ENCODE peak calls at places on chromosome 1, in five cellular contexts. Z, Y, T, F and H are unnamed samples.

GRCh38 chr1:27548136-27548853 is 55.6 kb downstream of the AHDC1 start:
- DNase-seq in F (no peak), T (no peak), Z (no peak), Y (no peak), H (no peak)

GRCh38 chr1:204931768-204932572 is 61.3 kb downstream of the NFASC start:
- DNase-seq in Y (no peak), T (no peak), F (no peak), Z (no peak), H (no peak)

GRCh38 chr1:24414884-24415333 is 693 bp upstream of the NIPAL3 start:
- DNase-seq in Z (no peak), T (no peak), Y (no peak), F (no peak), H (no peak)

GRCh38 chr1:34907487-34908090 is 21.9 kb downstream of the DLGAP3 start:
- DNase-seq in T (peak; percentile 45), Z (no peak), F (no peak), Y (no peak), H (no peak)

GRCh38 chr1:158016651-158017335 is 23.3 kb downstream of the KIRREL1 start:
- DNase-seq in F (no peak), Y (no peak), T (peak; percentile 69), Z (no peak), H (no peak)

GRCh38 chr1:63688302-63688701 is 85.5 kb upstream of the ROR1 start:
- DNase-seq in T (no peak), Z (no peak), F (no peak), Y (peak; percentile 71), H (no peak)

GRCh38 chr1:29271724-29272123 is 35.4 kb downstream of the PTPRU start:
- DNase-seq in T (peak; percentile 84), Z (no peak), Y (peak; percentile 65), F (peak; percentile 66), H (peak; percentile 83)

GRCh38 chr1:43368646-43369020 is 822 bp upstream of the ELOVL1 start:
- DNase-seq in Z (no peak), T (no peak), F (no peak), Y (no peak), H (no peak)

GRCh38 chr1:59294423-59294822 is 2.5 kb upstream of the FGGY start:
- DNase-seq in F (no peak), T (no peak), Y (no peak), Z (no peak), H (no peak)

GRCh38 chr1:228792601-228793000 is 57.3 kb downstream of the RHOU start:
- DNase-seq in F (no peak), T (no peak), Y (no peak), Z (no peak), H (no peak)

GRCh38 chr1:234977891-234978396 is 150.7 kb downstream of the TOMM20 start:
- DNase-seq in Z (no peak), Y (no peak), T (no peak), F (no peak), H (no peak)

GRCh38 chr1:180365039-180365438 is 135.0 kb downstream of the LHX4 start:
- DNase-seq in Z (no peak), Y (no peak), F (no peak), T (peak; percentile 28), H (no peak)

GRCh38 chr1:25672763-25673409 is 56.3 kb downstream of the MAN1C1 start:
- DNase-seq in F (no peak), Z (no peak), Y (peak; percentile 49), T (no peak), H (no peak)

GRCh38 chr1:58539553-58539952 is 7.0 kb downstream of the OMA1 start:
- DNase-seq in T (no peak), F (no peak), Z (no peak), Y (peak; percentile 12), H (no peak)

DNA sequence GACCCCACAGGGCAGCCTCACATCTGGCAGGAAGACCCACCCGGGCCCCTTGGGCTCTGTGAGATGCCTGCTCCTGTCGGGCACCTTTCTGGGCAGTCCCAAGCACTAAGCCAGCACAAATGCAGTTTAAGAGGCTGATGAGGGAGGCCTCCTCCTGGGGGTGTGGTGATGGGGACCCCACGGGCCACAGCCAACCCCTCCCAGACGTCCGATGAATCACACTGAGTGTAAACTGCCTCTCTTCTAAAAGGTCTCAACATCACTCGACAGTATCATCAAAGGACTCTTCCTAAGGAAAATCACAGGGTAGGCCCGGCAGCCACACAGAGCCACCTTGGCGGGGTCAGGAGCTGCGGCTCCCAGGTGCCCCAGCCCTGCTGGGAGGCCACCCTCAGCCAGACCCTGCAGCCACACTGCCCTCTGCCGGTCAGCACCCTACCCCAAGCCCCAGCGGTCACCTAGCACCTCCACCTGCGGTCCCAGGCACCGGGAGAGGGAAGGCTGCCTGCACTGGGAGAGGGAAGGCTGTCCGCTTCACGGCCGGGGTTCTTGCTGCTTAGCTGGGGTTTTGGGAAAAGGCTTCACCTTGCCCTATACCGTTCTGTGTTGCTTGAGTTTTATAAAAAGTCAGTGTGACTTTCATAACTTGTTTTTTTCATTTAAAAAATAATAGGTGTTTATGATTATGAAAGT is 3.8 kb upstream of the PRKCZ start:
- DNase-seq in T (peak; percentile 84), F (peak; percentile 90), Z (no peak), Y (no peak), H (peak; percentile 84)
- TF ChIP-seq CTCF in T (peak; percentile 85), F (peak; percentile 52), Z (no peak), Y (peak; percentile 51), H (peak; percentile 83)

GRCh38 chr1:181451661-181452060 is 31.7 kb upstream of the CACNA1E start:
- DNase-seq in Z (no peak), T (no peak), F (no peak), Y (no peak), H (no peak)
- TF ChIP-seq CTCF in Z (no peak), T (no peak), F (no peak), Y (no peak), H (no peak)

GRCh38 chr1:242132446-242132845 is 133.5 kb upstream of the MAP1LC3C start:
- DNase-seq in Z (no peak), F (no peak), Y (no peak), T (no peak), H (no peak)

GRCh38 chr1:242133351-242133750 is 134.5 kb upstream of the MAP1LC3C start:
- DNase-seq in Z (no peak), T (no peak), Y (no peak), F (no peak), H (no peak)

DNA sequence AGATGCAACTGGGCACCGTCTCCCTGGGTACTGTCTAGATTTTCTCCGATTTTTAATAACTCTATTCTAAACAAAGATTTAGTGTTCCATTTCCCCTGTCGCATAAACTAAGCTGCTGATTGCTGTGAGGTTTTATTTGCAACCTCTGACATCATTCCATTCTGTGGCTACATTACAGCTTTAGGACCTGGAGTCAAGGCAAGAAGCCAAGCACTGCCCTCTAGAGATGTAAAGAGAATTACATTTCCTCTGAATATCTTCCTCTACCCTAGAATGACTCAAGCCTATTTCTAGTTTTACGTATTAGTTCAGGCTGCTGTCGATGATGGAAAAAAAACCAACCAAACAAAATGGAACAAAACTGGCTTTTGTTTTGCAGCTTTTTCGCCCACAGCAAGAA is 130.2 kb upstream of the MAP1LC3C start:
- DNase-seq in T (peak; percentile 45), Y (no peak), F (no peak), Z (no peak), H (no peak)
- TF ChIP-seq CTCF in T (peak; percentile 62), Y (no peak), F (no peak), Z (no peak), H (peak; percentile 51)

GRCh38 chr1:8992936-8993687 is 33.1 kb downstream of the SLC2A7 start:
- DNase-seq in Y (no peak), Z (no peak), T (no peak), F (no peak), H (no peak)
- TF ChIP-seq CTCF in Y (peak; percentile 17), Z (no peak), T (no peak), F (no peak), H (peak; percentile 32)

DNA sequence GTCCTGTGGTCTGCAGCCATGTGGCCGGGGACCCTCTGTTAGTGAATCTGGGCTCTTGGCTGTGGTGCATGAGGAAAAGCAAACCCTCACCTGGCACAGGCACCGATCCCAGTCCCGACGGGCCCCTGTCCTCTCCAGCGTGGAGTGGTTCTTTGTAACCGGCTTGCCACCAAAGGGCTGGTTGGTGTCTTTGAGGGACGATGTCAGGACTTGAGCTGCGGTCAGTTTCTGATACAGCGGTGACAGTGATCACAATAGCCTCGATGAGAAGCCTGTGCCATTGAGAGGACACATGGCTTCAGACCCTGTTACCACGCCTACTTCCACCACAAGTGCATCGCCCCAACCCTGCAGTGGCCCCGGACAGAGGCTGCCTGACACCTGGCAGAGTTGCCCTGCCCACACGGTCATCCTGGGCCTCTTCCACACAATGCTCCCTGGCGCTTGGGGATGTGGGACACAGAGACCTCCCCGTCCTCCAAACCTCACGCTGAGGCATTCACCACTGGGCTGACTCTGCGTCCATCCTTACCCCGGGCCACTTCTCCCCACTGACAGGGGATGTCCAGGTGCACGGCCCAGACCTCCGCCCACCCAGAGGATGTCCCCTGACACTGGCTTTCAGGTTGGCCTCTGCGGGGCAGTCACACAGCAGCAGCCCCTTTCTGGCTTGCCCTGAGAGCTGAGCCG is 18.8 kb upstream of the ACTRT2 start:
- DNase-seq in Y (no peak), F (no peak), Z (no peak), T (no peak), H (no peak)
- TF ChIP-seq CTCF in Y (no peak), F (no peak), Z (no peak), T (no peak), H (no peak)